ENCODE peak calls at places on chromosomes 6 and 20, in six cellular contexts. Q, K, Y, N, B and X are unnamed samples.

GRCh38 chr6:14664112-14664592 is 546.6 kb downstream of the CD83 start:
- DNase-seq in B (no peak), Y (no peak), K (no peak), N (no peak), Q (no peak), X (no peak)

GRCh38 chr6:154650351-154650750 is 82.9 kb upstream of the SCAF8 start:
- DNase-seq in B (no peak), Q (no peak), Y (no peak), K (no peak), N (no peak), X (no peak)

GRCh38 chr6:27066802-27067201 is 180.7 kb upstream of the PRSS16 start:
- DNase-seq in K (no peak), B (no peak), Q (no peak), Y (no peak), N (no peak), X (no peak)

GRCh38 chr20:10596726-10597125 is 77.1 kb downstream of the JAG1 start:
- DNase-seq in Y (no peak), Q (no peak), N (peak; percentile 86), K (peak; percentile 86), B (no peak), X (no peak)

GRCh38 chr6:46113370-46113769 is 16.4 kb upstream of the ENPP4 start:
- DNase-seq in Q (no peak), K (no peak), N (no peak), Y (no peak), B (peak; percentile 41), X (peak; percentile 83)

GRCh38 chr6:30463651-30464618 is 25.4 kb upstream of the HLA-E start:
- DNase-seq in K (peak; percentile 54), B (peak; percentile 53), Y (no peak), N (peak; percentile 68), Q (no peak), X (peak; percentile 25)

GRCh38 chr6:26569433-26569764 is 27.4 kb upstream of the ABT1 start:
- DNase-seq in B (no peak), K (no peak), N (no peak), Q (no peak), Y (no peak), X (no peak)

GRCh38 chr6:163780993-163781392 is 366.5 kb downstream of the QKI start:
- DNase-seq in K (peak; percentile 68), N (no peak), B (peak; percentile 10), Q (no peak), Y (no peak), X (no peak)

GRCh38 chr6:54057068-54057467 is 54.2 kb upstream of the MLIP start:
- DNase-seq in Q (no peak), B (no peak), K (no peak), N (no peak), Y (no peak), X (no peak)

GRCh38 chr6:107656883-107657282 is 167.0 kb downstream of the SOBP start:
- DNase-seq in B (no peak), Q (no peak), Y (no peak), N (no peak), K (no peak), X (no peak)

GRCh38 chr6:107656381-107656780 is 166.5 kb downstream of the SOBP start:
- DNase-seq in N (no peak), Y (no peak), Q (no peak), B (no peak), K (peak; percentile 36), X (no peak)

GRCh38 chr6:107658920-107659879 is 164.9 kb downstream of the SCML4 start:
- DNase-seq in K (peak; percentile 40), B (no peak), Q (no peak), N (no peak), Y (no peak), X (peak; percentile 30)

GRCh38 chr6:107657373-107657754 is 166.7 kb downstream of the SCML4 start:
- DNase-seq in Q (no peak), B (no peak), K (peak; percentile 20), N (no peak), Y (no peak), X (no peak)

GRCh38 chr6:107657755-107658461 is 166.2 kb downstream of the SCML4 start:
- DNase-seq in Y (no peak), B (peak; percentile 43), N (no peak), K (peak; percentile 76), Q (no peak), X (peak; percentile 44)
- H3K4me3 ChIP-seq in Y (no peak overlapping the region), B (no peak overlapping the region), N (no peak overlapping the region), K (peak overlapping the region; percentile 4), Q (no peak overlapping the region), X (no peak overlapping the region)

GRCh38 chr20:47501483-47502270 is at the start of gene NCOA3:
- DNase-seq in B (peak; percentile 99), Q (peak; percentile 82), Y (peak; percentile 56), N (peak; percentile 98), K (peak; percentile 94), X (peak; percentile 98)

GRCh38 chr20:47498606-47499005 is 3.1 kb upstream of the NCOA3 start:
- DNase-seq in Y (no peak), B (no peak), Q (no peak), N (no peak), K (no peak), X (no peak)

GRCh38 chr20:47500554-47500953 is 1.1 kb upstream of the NCOA3 start:
- DNase-seq in Y (no peak), K (no peak), Q (no peak), B (no peak), N (peak; percentile 8), X (no peak)

GRCh38 chr20:47501117-47501482 is 587 bp upstream of the NCOA3 start:
- DNase-seq in B (no peak), Y (no peak), K (no peak), Q (no peak), N (peak; percentile 46), X (no peak)

DNA sequence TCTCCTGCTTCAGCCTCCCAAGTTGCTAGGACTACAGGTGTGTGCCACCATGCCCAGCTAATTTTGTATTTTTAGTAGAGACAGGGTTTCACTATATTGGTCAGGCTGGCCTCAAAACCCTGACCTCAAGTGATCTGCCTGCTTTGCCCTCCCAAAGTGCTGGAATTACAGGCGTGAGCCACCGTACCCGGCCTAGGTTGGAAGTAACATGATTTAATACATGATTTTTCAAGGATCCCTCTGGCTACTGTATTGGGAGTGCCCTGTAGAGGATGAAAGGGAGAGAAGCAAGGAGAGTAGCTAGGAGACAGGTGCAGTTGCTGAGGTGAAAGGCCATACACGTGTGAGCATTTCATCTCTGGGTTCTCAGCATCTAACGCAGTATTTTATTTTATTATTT is 2.6 kb upstream of the NCOA3 start:
- DNase-seq in K (no peak), Q (no peak), Y (no peak), B (no peak), N (no peak), X (no peak)
- H3K4me2 ChIP-seq in K (no peak overlapping the region), Q (no peak overlapping the region), Y (no peak overlapping the region), B (no peak overlapping the region), N (no peak overlapping the region), X (no peak overlapping the region)

GRCh38 chr6:1378224-1379025 is 11.0 kb upstream of the FOXF2 start:
- DNase-seq in Q (no peak), K (no peak), N (no peak), Y (no peak), B (peak; percentile 70), X (no peak)

GRCh38 chr6:1377526-1378223 is 11.7 kb upstream of the FOXF2 start:
- DNase-seq in K (no peak), Y (no peak), N (no peak), Q (no peak), B (peak; percentile 66), X (no peak)

GRCh38 chr6:1379810-1380198 is 9.6 kb upstream of the FOXF2 start:
- DNase-seq in K (no peak), Y (no peak), B (no peak), Q (no peak), N (no peak), X (no peak)

GRCh38 chr6:1379026-1379809 is 10.2 kb upstream of the FOXF2 start:
- DNase-seq in Q (no peak), Y (no peak), N (no peak), B (no peak), K (no peak), X (no peak)

DNA sequence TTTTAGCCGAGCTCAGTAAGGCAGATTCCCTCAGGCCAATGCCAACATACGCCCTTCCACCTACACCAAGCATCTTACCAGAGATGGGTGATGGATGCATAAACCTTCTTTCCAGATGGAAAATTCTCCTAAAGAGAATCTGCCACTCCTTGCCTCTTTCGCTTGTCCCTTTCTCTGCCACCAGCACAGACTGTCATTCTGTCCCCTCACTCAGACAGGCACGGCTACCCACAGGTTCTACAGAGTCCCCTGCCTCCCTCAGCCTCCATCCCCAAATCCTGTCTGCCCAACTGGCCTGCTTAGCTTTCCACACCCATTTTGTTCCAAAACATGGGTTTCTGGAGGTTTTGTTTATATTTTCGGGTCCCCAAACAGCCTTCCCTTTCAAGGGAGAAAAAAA is 12.7 kb upstream of the FOXF2 start:
- DNase-seq in N (no peak), B (no peak), Q (no peak), Y (no peak), K (no peak), X (no peak)
- TF ChIP-seq EZH2 in N (no peak), B (peak; percentile 41), Q (no peak), Y (no peak), K (no peak), X (no peak)

GRCh38 chr20:29740951-29741593 is 1516.4 kb upstream of the DEFB115 start:
- DNase-seq in B (no peak), Q (no peak), Y (no peak), N (no peak), K (no peak), X (no peak)

GRCh38 chr20:29741894-29742698 is 1515.4 kb upstream of the DEFB115 start:
- DNase-seq in B (no peak), Y (no peak), K (no peak), N (no peak), Q (no peak), X (no peak)

GRCh38 chr20:29742699-29743100 is 1514.8 kb upstream of the DEFB115 start:
- DNase-seq in Y (no peak), K (no peak), N (no peak), B (no peak), Q (no peak), X (no peak)

GRCh38 chr20:29740601-29740950 is 1516.9 kb upstream of the DEFB115 start:
- DNase-seq in Q (no peak), B (no peak), N (no peak), Y (no peak), K (no peak), X (no peak)

DNA sequence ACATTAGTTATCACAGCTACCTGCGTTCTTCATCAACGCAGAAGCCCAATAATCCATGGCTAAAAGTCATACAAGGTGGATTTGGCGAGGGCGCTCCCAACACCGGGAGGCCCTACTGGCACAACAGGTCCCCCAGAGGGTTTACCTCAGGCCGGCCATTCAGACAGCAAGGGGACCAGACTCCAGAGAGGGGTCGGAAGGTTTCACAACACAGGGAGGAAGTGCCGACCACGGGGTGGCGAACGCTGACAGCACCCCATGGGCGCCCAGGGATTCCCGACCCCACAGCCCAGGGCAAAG is 1515.9 kb upstream of the DEFB115 start:
- DNase-seq in Y (no peak), Q (no peak), N (no peak), B (no peak), K (no peak), X (no peak)
- H3K4me3 ChIP-seq in Y (no peak overlapping the region), Q (no peak overlapping the region), N (no peak overlapping the region), B (no peak overlapping the region), K (no peak overlapping the region), X (no peak overlapping the region)

GRCh38 chr6:38306915-38307314 is 332.8 kb downstream of the BTBD9 start:
- DNase-seq in B (no peak), Y (no peak), Q (no peak), K (no peak), N (no peak), X (no peak)
- H3K4me2 ChIP-seq in B (no peak overlapping the region), Y (no peak overlapping the region), Q (no peak overlapping the region), K (no peak overlapping the region), N (no peak overlapping the region), X (no peak overlapping the region)